ENCODE peak calls at places on chromosome 2, in eight cellular contexts. H is neural progenitor cell, J is IMR-90, Y is HCT116, K is OCI-LY7, N is fibroblast of lung, O is neuronal stem cell, A is mesenchymal stem cell. T is an unnamed sample. For H3K4me1, the result is how much of the 10 kb centered on the place peaks cover.

GRCh38 chr2:56713161-56713676 is 529.4 kb downstream of the CCDC85A start:
- DNase-seq in O (no peak), Y (no peak), N (no peak), A (peak), H (no peak), K (no peak), J (peak), T (peak)

GRCh38 chr2:197273485-197273884 is 37.1 kb downstream of the ANKRD44 start:
- DNase-seq in Y (no peak), H (no peak), O (no peak), N (no peak), K (no peak), A (no peak), J (no peak), T (no peak)

GRCh38 chr2:53911434-53912189 is 51.8 kb upstream of the GPR75 start:
- DNase-seq in O (no peak), J (peak), N (no peak), K (no peak), Y (no peak), H (no peak), A (peak), T (peak)

GRCh38 chr2:223944166-223944703 is 900 bp downstream of the WDFY1 start:
- DNase-seq in O (peak), K (no peak), J (no peak), H (peak), A (peak), N (peak), Y (no peak), T (peak)

GRCh38 chr2:217858519-217859466 is 144.0 kb downstream of the TNS1 start:
- DNase-seq in K (no peak), H (peak), Y (no peak), O (peak), N (peak), A (peak), J (peak), T (peak)

GRCh38 chr2:195710407-195710806 is 53.4 kb downstream of the SLC39A10 start:
- DNase-seq in H (no peak), J (peak), N (peak), Y (no peak), K (no peak), O (no peak), A (peak), T (peak)

GRCh38 chr2:177101930-177102329 is 110.7 kb upstream of the HNRNPA3 start:
- DNase-seq in K (no peak), J (no peak), A (no peak), O (no peak), N (no peak), H (no peak), Y (no peak), T (no peak)

GRCh38 chr2:217972490-217972889 is 30.3 kb downstream of the TNS1 start:
- DNase-seq in A (peak), J (no peak), O (no peak), H (peak), N (peak), K (no peak), Y (no peak), T (no peak)

GRCh38 chr2:45585267-45585861 is 25.7 kb downstream of the SRBD1 start:
- DNase-seq in A (peak), K (peak), J (peak), N (peak), Y (peak), H (peak), O (no peak), T (peak)

GRCh38 chr2:234373791-234374508 is 122.9 kb downstream of the ARL4C start:
- DNase-seq in K (no peak), Y (no peak), J (no peak), A (no peak), O (no peak), H (no peak), N (no peak), T (no peak)

GRCh38 chr2:199433204-199433832 is 24.4 kb downstream of the SATB2 start:
- DNase-seq in J (no peak), K (no peak), H (peak), Y (peak), O (no peak), A (no peak), N (no peak), T (no peak)

GRCh38 chr2:217220228-217221013 is 360.6 kb upstream of the TNP1 start:
- DNase-seq in N (peak), A (no peak), O (no peak), H (no peak), J (no peak), K (no peak), Y (no peak), T (peak)

GRCh38 chr2:200242553-200242952 is 63.9 kb upstream of the SPATS2L start:
- DNase-seq in H (no peak), N (no peak), J (no peak), O (no peak), A (no peak), Y (no peak), K (no peak), T (no peak)

GRCh38 chr2:231716641-231717280 is 8.4 kb downstream of the PTMA start:
- DNase-seq in J (peak), O (no peak), A (peak), H (no peak), N (no peak), K (peak), Y (no peak), T (peak)

GRCh38 chr2:58448065-58448507 is 207.0 kb upstream of the FANCL start:
- DNase-seq in H (peak), O (peak), Y (peak), N (peak), K (peak), A (peak), J (peak), T (peak)

GRCh38 chr2:134218928-134219707 is 34.8 kb upstream of the MGAT5 start:
- DNase-seq in H (no peak), O (no peak), K (peak), N (no peak), Y (no peak), J (no peak), A (peak), T (no peak)

GRCh38 chr2:130749641-130750040 is 5.7 kb upstream of the AMER3 start:
- DNase-seq in K (no peak), H (no peak), A (no peak), O (no peak), N (no peak), Y (no peak), J (no peak), T (no peak)

GRCh38 chr2:140869107-140869506 is 1261.7 kb downstream of the LRP1B start:
- DNase-seq in K (no peak), Y (no peak), J (no peak), O (no peak), H (no peak), A (no peak), N (no peak), T (no peak)

GRCh38 chr2:168241746-168242145 is 5.6 kb downstream of the STK39 start:
- DNase-seq in Y (no peak), J (no peak), A (peak), H (no peak), O (no peak), N (no peak), K (no peak), T (no peak)

GRCh38 chr2:75533135-75533534 is 27.6 kb downstream of the EVA1A start:
- DNase-seq in K (no peak), Y (no peak), N (no peak), H (no peak), J (no peak), O (no peak), A (no peak), T (no peak)

GRCh38 chr2:226187126-226187525 is 612.5 kb downstream of the IRS1 start:
- DNase-seq in N (no peak), A (no peak), O (no peak), H (no peak), J (no peak), K (no peak), Y (no peak), T (peak)

GRCh38 chr2:203758841-203759691 is 52.6 kb downstream of the CD28 start:
- DNase-seq in H (no peak), K (no peak), N (peak), J (peak), A (peak), O (no peak), Y (no peak), T (peak)

GRCh38 chr2:34601561-34601960 is 1002.5 kb upstream of the FAM98A start:
- DNase-seq in N (no peak), K (no peak), O (no peak), H (no peak), Y (no peak), J (no peak), A (no peak), T (no peak)

GRCh38 chr2:88452151-88452851 is at the start of gene FOXI3:
- DNase-seq in Y (no peak), N (no peak), J (no peak), A (no peak), H (peak), K (no peak), O (peak), T (no peak)

GRCh38 chr2:9990735-9991134 is 39.2 kb downstream of the GRHL1 start:
- DNase-seq in N (no peak), O (no peak), J (no peak), H (no peak), Y (no peak), K (no peak), A (no peak), T (peak)

GRCh38 chr2:216775043-216775453 is 79.7 kb upstream of the IGFBP5 start:
- DNase-seq in H (no peak), J (peak), O (no peak), K (no peak), Y (peak), N (peak), A (peak), T (peak)

GRCh38 chr2:181566643-181567042 is 90.3 kb downstream of the CERKL start:
- DNase-seq in K (no peak), J (no peak), A (no peak), N (no peak), H (no peak), Y (no peak), O (no peak), T (no peak)

GRCh38 chr2:201699384-201699783 is 940 bp upstream of the MPP4 start:
- DNase-seq in Y (no peak), A (no peak), H (no peak), N (peak), K (no peak), O (no peak), J (no peak), T (peak)

GRCh38 chr2:171181067-171182049 is 20.7 kb upstream of the TLK1 start:
- DNase-seq in Y (no peak), J (no peak), K (no peak), H (peak), O (no peak), N (no peak), A (no peak), T (no peak)
- H2AFZ ChIP-seq in Y (no peak), J (no peak), K (no peak), H (peak), O (peak), N (peak), A (no peak), T (no peak)

GRCh38 chr2:121821476-121822158 is 66.2 kb downstream of the TSN start:
- DNase-seq in N (no peak), Y (no peak), H (no peak), O (no peak), J (no peak), K (no peak), A (no peak), T (no peak)
- H3K4me1 ChIP-seq in N (under half), Y (under half), H (under half), O (under half), J (under half), K (under half), A (under half), T (under half)

DNA sequence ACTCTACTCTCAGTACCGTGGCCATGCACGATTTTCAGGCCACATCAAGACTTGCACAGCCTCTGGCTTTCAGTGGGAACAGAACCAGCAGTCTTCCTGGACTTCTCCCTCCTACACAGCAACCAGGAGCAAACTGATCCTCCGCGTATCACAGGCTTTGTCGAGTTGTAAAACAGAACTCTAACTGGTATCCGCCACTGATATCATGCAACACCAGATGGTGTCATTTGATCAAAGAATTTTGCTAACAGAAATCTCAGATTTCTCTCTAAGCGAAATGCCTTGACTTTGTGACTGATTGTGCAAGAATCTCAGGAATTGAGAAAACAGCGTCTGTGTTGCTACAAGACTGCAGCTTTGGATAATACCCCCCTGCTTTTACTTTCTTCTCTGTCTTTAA is 85.7 kb downstream of the COPS8 start:
- DNase-seq in K (no peak), H (no peak), N (peak), J (peak), Y (peak), A (peak), O (no peak), T (peak)
- H2AFZ ChIP-seq in K (no peak), H (no peak), N (no peak), J (peak), Y (peak), A (peak), O (no peak), T (peak)

DNA sequence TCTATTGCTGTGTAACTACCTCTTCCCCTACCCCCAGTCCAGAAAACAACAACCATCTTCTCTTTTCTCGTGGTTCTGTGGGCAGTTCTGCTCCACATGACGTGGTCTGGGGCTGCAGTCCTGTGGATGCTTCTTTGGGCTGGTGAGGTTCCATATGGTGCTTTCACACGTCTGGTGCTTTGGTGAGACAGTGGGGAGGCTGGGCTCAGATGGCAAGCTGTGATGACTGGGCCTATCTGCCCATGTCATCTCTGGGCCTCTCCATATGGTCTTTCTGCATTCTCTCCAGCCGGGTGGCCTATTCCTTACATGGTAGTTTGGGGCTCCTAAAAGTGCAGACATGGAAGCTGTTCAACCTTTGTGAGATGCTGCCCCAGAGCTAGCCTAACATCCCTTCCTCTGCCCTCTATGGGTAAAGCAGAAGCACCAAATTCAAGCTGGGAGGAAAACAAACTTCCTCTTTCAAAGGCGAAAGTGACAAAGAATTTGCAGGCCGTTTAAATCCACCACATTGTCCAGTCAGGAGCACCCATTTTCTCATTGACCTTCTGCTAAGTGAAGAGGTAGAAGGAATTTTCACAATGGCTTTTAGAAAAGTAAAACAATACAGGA is 68.3 kb upstream of the IL1R1 start:
- DNase-seq in K (no peak), O (no peak), H (no peak), A (no peak), Y (no peak), N (no peak), J (no peak), T (no peak)
- H3K4me1 ChIP-seq in K (under half), O (under half), H (under half), A (under half), Y (under half), N (under half), J (under half), T (under half)

DNA sequence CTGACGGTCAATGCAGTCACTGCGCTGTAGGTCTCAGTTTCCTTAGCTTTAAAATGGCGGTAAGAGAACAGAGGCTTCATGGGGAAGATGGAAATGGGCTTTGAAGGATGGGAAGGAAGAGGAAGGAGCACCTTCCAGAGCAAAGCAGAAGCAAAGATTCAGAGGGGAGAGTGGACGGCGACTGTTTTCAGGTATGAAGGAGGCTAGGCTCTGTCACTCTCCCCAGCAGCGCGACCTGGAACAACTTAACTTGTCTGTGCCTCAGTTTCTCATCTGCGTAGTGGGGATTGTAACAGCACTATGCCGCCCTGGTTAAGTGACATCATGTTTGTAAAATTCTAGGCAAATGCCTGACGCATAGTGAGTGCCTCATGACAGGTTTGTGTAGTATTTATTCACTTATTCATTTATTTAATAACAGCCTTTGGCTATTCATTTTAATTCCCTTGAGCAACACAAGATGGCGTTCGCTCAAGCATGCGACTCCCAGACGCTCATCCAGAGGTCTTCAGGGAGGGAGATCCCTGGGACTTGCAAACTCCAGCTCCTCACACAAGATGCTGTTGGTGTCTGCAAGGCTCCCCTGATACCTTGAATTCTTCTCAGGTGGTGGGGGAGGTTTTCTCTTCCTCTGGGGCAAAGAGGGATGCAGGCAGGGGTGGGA is 336.3 kb downstream of the DYSF start:
- DNase-seq in H (no peak), K (no peak), O (no peak), Y (no peak), N (no peak), J (no peak), A (no peak), T (peak)
- H2AFZ ChIP-seq in H (no peak), K (no peak), O (no peak), Y (no peak), N (no peak), J (no peak), A (no peak), T (no peak)

GRCh38 chr2:239308696-239309397 is 92.0 kb downstream of the HDAC4 start:
- DNase-seq in A (peak), Y (no peak), O (no peak), H (no peak), J (peak), K (no peak), N (peak), T (peak)
- H3K4me1 ChIP-seq in A (under half), Y (under half), O (under half), H (under half), J (under half), K (under half), N (under half), T (under half)

GRCh38 chr2:38925982-38926381 is 36.3 kb downstream of the ARHGEF33 start:
- DNase-seq in J (no peak), Y (no peak), N (no peak), O (no peak), K (no peak), H (peak), A (no peak), T (no peak)
- H2AFZ ChIP-seq in J (no peak), Y (no peak), N (no peak), O (no peak), K (no peak), H (peak), A (no peak), T (no peak)

GRCh38 chr2:109175350-109175678 is 46.3 kb downstream of the SH3RF3 start:
- DNase-seq in K (no peak), O (no peak), A (no peak), Y (no peak), H (no peak), J (no peak), N (no peak), T (no peak)

GRCh38 chr2:109174626-109175349 is 45.8 kb downstream of the SH3RF3 start:
- DNase-seq in Y (no peak), K (no peak), H (no peak), A (no peak), O (no peak), N (peak), J (no peak), T (peak)

GRCh38 chr2:109176489-109176888 is 47.5 kb downstream of the SH3RF3 start:
- DNase-seq in Y (no peak), N (no peak), A (no peak), O (no peak), J (no peak), K (no peak), H (no peak), T (no peak)

GRCh38 chr2:109178974-109179373 is 50.0 kb downstream of the SH3RF3 start:
- DNase-seq in N (no peak), Y (no peak), J (no peak), H (no peak), A (no peak), O (no peak), K (no peak), T (no peak)

DNA sequence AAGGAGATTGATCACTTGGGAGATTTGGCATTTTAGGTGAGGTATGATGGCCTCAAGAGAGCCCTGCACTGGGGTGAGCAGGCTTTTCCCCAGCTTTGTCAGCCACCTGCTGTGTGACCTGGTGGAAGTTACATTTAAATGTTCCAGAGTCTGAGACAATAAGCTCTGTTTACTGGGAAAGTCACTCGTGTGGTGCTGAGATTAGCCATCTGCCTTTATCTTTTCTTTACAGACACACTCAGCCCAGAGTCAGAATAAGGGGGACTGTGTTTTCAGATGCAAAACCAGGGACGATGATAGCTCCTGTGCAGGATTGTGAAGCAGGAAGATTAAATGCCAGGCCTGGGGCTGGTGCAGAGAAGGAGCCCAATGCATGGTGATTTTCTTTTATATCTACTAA is 47.9 kb downstream of the SH3RF3 start:
- DNase-seq in K (no peak), J (no peak), N (peak), H (peak), Y (no peak), O (no peak), A (peak), T (no peak)
- H3K4me1 ChIP-seq in K (under half), J (under half), N (under half), H (under half), Y (under half), O (under half), A (under half), T (under half)

GRCh38 chr2:25252291-25253152 is 84.1 kb upstream of the POMC start:
- DNase-seq in Y (no peak), N (peak), K (no peak), H (peak), A (peak), J (peak), O (peak), T (peak)
- H2AFZ ChIP-seq in Y (no peak), N (no peak), K (no peak), H (no peak), A (peak), J (peak), O (peak), T (peak)

DNA sequence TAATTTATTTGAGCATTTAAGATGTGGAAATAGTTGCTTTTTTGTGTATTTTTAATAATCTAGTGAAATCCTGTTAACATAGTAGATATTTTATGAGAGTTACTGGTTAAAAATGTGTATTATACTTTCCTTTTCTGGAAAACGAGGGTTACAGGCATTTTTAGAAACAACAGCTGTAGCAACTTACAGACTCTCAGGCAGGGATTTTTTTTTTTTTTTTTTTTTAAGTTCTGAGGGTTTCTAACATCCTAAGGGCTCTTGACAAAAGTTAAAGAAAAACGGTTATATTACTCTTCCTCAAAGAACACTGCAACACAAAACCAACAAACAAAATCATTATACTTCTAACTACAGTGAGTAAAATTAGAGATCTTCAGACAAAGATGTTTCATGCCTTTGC is 205.9 kb downstream of the ACKR3 start:
- DNase-seq in Y (no peak), A (no peak), K (no peak), O (no peak), H (no peak), J (no peak), N (no peak), T (no peak)
- H3K4me1 ChIP-seq in Y (under half), A (under half), K (under half), O (under half), H (under half), J (under half), N (under half), T (under half)

T was measured in GM23248.